ENCODE peak calls at places on chromosomes 7 and 10, in nine cellular contexts. One of them, this sample, is unnamed. For H3K4me1, the result is how much of the 10 kb centered on the place peaks cover.

GRCh38 chr10:67302701-67303100 is 376.9 kb downstream of the LRRTM3 start:
- DNase-seq in ovary: no peak
- DNase-seq in stomach: no peak
- DNase-seq in tibial nerve: no peak
- DNase-seq in SK-N-SH: no peak
- DNase-seq in A549: no peak
- DNase-seq in sigmoid colon: no peak
- DNase-seq in transverse colon: no peak
- DNase-seq in GM12878: no peak
- DNase-seq in this sample: no peak

GRCh38 chr10:60913657-60914056 is 30.3 kb downstream of the RHOBTB1 start:
- DNase-seq in stomach: no peak
- DNase-seq in tibial nerve: no peak
- DNase-seq in GM12878: no peak
- DNase-seq in A549: no peak
- DNase-seq in transverse colon: no peak
- DNase-seq in sigmoid colon: no peak
- DNase-seq in ovary: no peak
- DNase-seq in SK-N-SH: no peak
- DNase-seq in this sample: no peak

GRCh38 chr7:135091717-135092116 is 56.2 kb upstream of the TMEM140 start:
- DNase-seq in transverse colon: no peak
- DNase-seq in tibial nerve: no peak
- DNase-seq in SK-N-SH: no peak
- DNase-seq in A549: no peak
- DNase-seq in GM12878: no peak
- DNase-seq in ovary: no peak
- DNase-seq in sigmoid colon: no peak
- DNase-seq in stomach: no peak
- DNase-seq in this sample: no peak

GRCh38 chr7:157678503-157678902 is 341.7 kb downstream of the DNAJB6 start:
- DNase-seq in sigmoid colon: peak
- DNase-seq in SK-N-SH: no peak
- DNase-seq in ovary: no peak
- DNase-seq in tibial nerve: no peak
- DNase-seq in transverse colon: no peak
- DNase-seq in stomach: no peak
- DNase-seq in A549: no peak
- DNase-seq in GM12878: no peak
- DNase-seq in this sample: peak

GRCh38 chr7:5426226-5426475 is 2.5 kb upstream of the TNRC18 start:
- DNase-seq in transverse colon: no peak
- DNase-seq in GM12878: no peak
- DNase-seq in ovary: no peak
- DNase-seq in A549: no peak
- DNase-seq in tibial nerve: no peak
- DNase-seq in sigmoid colon: no peak
- DNase-seq in stomach: no peak
- DNase-seq in SK-N-SH: no peak
- DNase-seq in this sample: no peak

GRCh38 chr10:76973515-76974289 is 663.9 kb downstream of the KCNMA1 start:
- DNase-seq in SK-N-SH: peak
- DNase-seq in tibial nerve: no peak
- DNase-seq in stomach: no peak
- DNase-seq in GM12878: no peak
- DNase-seq in ovary: no peak
- DNase-seq in sigmoid colon: peak
- DNase-seq in A549: no peak
- DNase-seq in transverse colon: no peak
- DNase-seq in this sample: no peak

GRCh38 chr7:2009541-2010001 is 223.2 kb downstream of the MAD1L1 start:
- DNase-seq in GM12878: no peak
- DNase-seq in transverse colon: no peak
- DNase-seq in sigmoid colon: peak
- DNase-seq in stomach: no peak
- DNase-seq in ovary: no peak
- DNase-seq in SK-N-SH: peak
- DNase-seq in tibial nerve: no peak
- DNase-seq in A549: no peak
- DNase-seq in this sample: peak

GRCh38 chr10:62394556-62395018 is 20.4 kb downstream of the ZNF365 start:
- DNase-seq in SK-N-SH: no peak
- DNase-seq in sigmoid colon: no peak
- DNase-seq in stomach: no peak
- DNase-seq in A549: no peak
- DNase-seq in GM12878: no peak
- DNase-seq in tibial nerve: no peak
- DNase-seq in transverse colon: no peak
- DNase-seq in ovary: no peak
- DNase-seq in this sample: no peak

DNA sequence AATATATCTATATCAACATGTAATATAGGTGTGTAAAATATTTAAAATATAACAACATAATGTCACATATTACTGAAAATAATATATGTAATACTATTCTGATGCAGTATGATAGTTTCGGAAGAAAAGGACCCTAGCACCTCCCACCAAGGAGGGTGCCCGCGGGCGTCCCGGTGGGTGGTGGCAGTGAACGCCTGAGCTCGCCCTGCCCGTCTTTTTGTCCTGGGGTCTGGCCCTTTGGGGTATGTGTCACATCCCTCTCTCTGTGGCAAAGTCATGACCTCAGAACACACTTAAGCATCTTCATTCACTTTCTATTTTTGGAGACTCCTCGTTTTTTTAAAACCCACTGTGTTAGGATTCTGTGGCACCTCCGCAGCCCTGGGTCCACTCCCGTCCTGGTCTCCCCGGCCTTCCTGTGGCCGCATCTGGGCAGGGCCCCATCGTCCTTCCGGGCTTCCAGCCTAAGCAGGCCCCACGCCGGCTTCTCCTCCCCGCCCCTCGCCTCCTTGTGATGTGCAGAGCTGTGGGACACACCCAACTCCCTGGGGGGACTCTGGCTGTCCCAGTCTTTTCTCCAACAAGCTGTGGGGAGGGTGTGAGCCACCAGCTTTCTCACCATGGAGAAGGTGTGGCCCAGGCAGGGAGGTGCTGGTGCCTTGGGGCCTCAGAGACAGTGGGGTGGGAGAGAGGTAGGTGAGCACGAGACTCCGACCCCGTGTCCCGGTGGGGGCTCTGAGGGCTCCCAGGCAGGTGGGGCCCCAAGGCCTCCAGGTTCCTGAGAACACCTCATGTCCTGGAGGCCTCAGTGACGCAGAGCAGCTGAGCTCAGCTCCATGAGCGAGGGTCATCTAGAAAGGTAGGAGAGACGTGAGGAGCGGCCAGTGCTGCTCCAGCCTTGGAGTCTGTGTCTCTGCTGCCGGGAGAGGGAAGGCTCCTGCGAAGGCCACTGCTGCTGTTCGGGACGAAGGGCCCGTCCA is 16.5 kb downstream of the PWWP2B start:
- DNase-seq in ovary: no peak
- DNase-seq in sigmoid colon: no peak
- DNase-seq in transverse colon: no peak
- DNase-seq in stomach: no peak
- DNase-seq in A549: no peak
- DNase-seq in SK-N-SH: no peak
- DNase-seq in GM12878: no peak
- DNase-seq in tibial nerve: no peak
- DNase-seq in this sample: no peak
- H3K4me1 ChIP-seq in ovary: under half
- H3K4me1 ChIP-seq in sigmoid colon: half or more
- H3K4me1 ChIP-seq in transverse colon: half or more
- H3K4me1 ChIP-seq in stomach: half or more
- H3K4me1 ChIP-seq in A549: under half
- H3K4me1 ChIP-seq in SK-N-SH: under half
- H3K4me1 ChIP-seq in GM12878: under half
- H3K4me1 ChIP-seq in tibial nerve: half or more
- H3K4me1 ChIP-seq in this sample: half or more

GRCh38 chr7:137590071-137590470 is 246.5 kb upstream of the PTN start:
- DNase-seq in sigmoid colon: no peak
- DNase-seq in tibial nerve: no peak
- DNase-seq in transverse colon: no peak
- DNase-seq in SK-N-SH: no peak
- DNase-seq in A549: no peak
- DNase-seq in ovary: no peak
- DNase-seq in GM12878: no peak
- DNase-seq in stomach: no peak
- DNase-seq in this sample: no peak

GRCh38 chr7:137592232-137592896 is 248.8 kb upstream of the PTN start:
- DNase-seq in A549: peak
- DNase-seq in SK-N-SH: peak
- DNase-seq in sigmoid colon: peak
- DNase-seq in ovary: peak
- DNase-seq in tibial nerve: peak
- DNase-seq in transverse colon: peak
- DNase-seq in stomach: no peak
- DNase-seq in GM12878: no peak
- DNase-seq in this sample: no peak

GRCh38 chr7:137591444-137591843 is 247.9 kb upstream of the PTN start:
- DNase-seq in tibial nerve: no peak
- DNase-seq in SK-N-SH: no peak
- DNase-seq in GM12878: no peak
- DNase-seq in transverse colon: no peak
- DNase-seq in A549: peak
- DNase-seq in ovary: no peak
- DNase-seq in stomach: no peak
- DNase-seq in sigmoid colon: no peak
- DNase-seq in this sample: no peak

GRCh38 chr7:137585591-137585990 is 242.1 kb upstream of the PTN start:
- DNase-seq in ovary: no peak
- DNase-seq in GM12878: no peak
- DNase-seq in sigmoid colon: no peak
- DNase-seq in tibial nerve: no peak
- DNase-seq in SK-N-SH: no peak
- DNase-seq in A549: no peak
- DNase-seq in transverse colon: no peak
- DNase-seq in stomach: no peak
- DNase-seq in this sample: no peak

GRCh38 chr7:137590686-137591255 is 247.2 kb upstream of the PTN start:
- DNase-seq in sigmoid colon: no peak
- DNase-seq in ovary: no peak
- DNase-seq in stomach: no peak
- DNase-seq in A549: no peak
- DNase-seq in tibial nerve: no peak
- DNase-seq in GM12878: no peak
- DNase-seq in SK-N-SH: no peak
- DNase-seq in transverse colon: no peak
- DNase-seq in this sample: no peak
- TF ChIP-seq EP300 in sigmoid colon: no peak
- TF ChIP-seq EP300 in ovary: no peak
- TF ChIP-seq EP300 in stomach: no peak
- TF ChIP-seq EP300 in A549: no peak
- TF ChIP-seq EP300 in tibial nerve: no peak
- TF ChIP-seq EP300 in GM12878: no peak
- TF ChIP-seq EP300 in SK-N-SH: no peak
- TF ChIP-seq EP300 in transverse colon: no peak
- TF ChIP-seq EP300 in this sample: no peak

GRCh38 chr7:66502230-66503035 is 126.2 kb upstream of the KCTD7 start:
- DNase-seq in GM12878: no peak
- DNase-seq in stomach: no peak
- DNase-seq in tibial nerve: no peak
- DNase-seq in A549: no peak
- DNase-seq in ovary: peak
- DNase-seq in transverse colon: no peak
- DNase-seq in sigmoid colon: no peak
- DNase-seq in SK-N-SH: peak
- DNase-seq in this sample: no peak

GRCh38 chr7:66503551-66504031 is 125.1 kb upstream of the KCTD7 start:
- DNase-seq in ovary: peak
- DNase-seq in stomach: no peak
- DNase-seq in A549: no peak
- DNase-seq in tibial nerve: no peak
- DNase-seq in GM12878: no peak
- DNase-seq in SK-N-SH: no peak
- DNase-seq in sigmoid colon: peak
- DNase-seq in transverse colon: no peak
- DNase-seq in this sample: no peak

GRCh38 chr7:66503036-66503370 is 125.7 kb upstream of the KCTD7 start:
- DNase-seq in A549: no peak
- DNase-seq in sigmoid colon: peak
- DNase-seq in transverse colon: no peak
- DNase-seq in SK-N-SH: no peak
- DNase-seq in tibial nerve: no peak
- DNase-seq in ovary: peak
- DNase-seq in stomach: no peak
- DNase-seq in GM12878: no peak
- DNase-seq in this sample: peak

GRCh38 chr7:66497346-66497745 is 131.3 kb upstream of the KCTD7 start:
- DNase-seq in transverse colon: no peak
- DNase-seq in sigmoid colon: peak
- DNase-seq in A549: no peak
- DNase-seq in ovary: no peak
- DNase-seq in tibial nerve: no peak
- DNase-seq in stomach: no peak
- DNase-seq in GM12878: no peak
- DNase-seq in SK-N-SH: no peak
- DNase-seq in this sample: no peak

DNA sequence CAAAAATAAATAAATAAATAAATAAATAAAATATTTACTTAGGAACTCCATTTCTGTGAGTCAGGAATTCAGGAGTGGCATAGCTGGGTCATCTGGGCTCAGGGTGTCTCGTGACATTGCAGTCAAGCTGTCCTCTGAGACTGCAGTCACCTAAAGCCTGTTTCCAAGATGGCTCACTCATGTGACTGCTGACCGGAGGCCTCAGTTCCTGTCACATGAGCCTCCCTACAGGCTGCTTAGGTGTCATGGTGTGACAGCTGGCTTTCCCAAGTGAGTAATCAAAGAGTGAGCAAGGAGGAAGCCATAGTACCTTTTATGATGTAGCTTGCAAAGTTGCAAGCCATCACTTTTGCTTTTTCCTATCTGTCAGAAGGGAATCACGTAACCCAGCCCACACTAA is 128.6 kb upstream of the KCTD7 start:
- DNase-seq in ovary: no peak
- DNase-seq in A549: peak
- DNase-seq in stomach: no peak
- DNase-seq in GM12878: no peak
- DNase-seq in transverse colon: no peak
- DNase-seq in tibial nerve: no peak
- DNase-seq in sigmoid colon: peak
- DNase-seq in SK-N-SH: no peak
- DNase-seq in this sample: no peak
- H3K4me1 ChIP-seq in ovary: under half
- H3K4me1 ChIP-seq in A549: under half
- H3K4me1 ChIP-seq in stomach: under half
- H3K4me1 ChIP-seq in GM12878: under half
- H3K4me1 ChIP-seq in transverse colon: under half
- H3K4me1 ChIP-seq in tibial nerve: under half
- H3K4me1 ChIP-seq in sigmoid colon: under half
- H3K4me1 ChIP-seq in SK-N-SH: under half
- H3K4me1 ChIP-seq in this sample: under half

GRCh38 chr10:71582506-71582905 is 137.1 kb downstream of the C10orf105 start:
- DNase-seq in GM12878: no peak
- DNase-seq in A549: no peak
- DNase-seq in transverse colon: no peak
- DNase-seq in sigmoid colon: no peak
- DNase-seq in stomach: no peak
- DNase-seq in tibial nerve: no peak
- DNase-seq in SK-N-SH: no peak
- DNase-seq in ovary: no peak
- DNase-seq in this sample: no peak

GRCh38 chr10:71583076-71583475 is 136.5 kb downstream of the C10orf105 start:
- DNase-seq in SK-N-SH: no peak
- DNase-seq in tibial nerve: no peak
- DNase-seq in transverse colon: no peak
- DNase-seq in stomach: no peak
- DNase-seq in GM12878: no peak
- DNase-seq in ovary: no peak
- DNase-seq in A549: no peak
- DNase-seq in sigmoid colon: no peak
- DNase-seq in this sample: no peak

GRCh38 chr10:71585579-71586092 is 133.9 kb downstream of the C10orf105 start:
- DNase-seq in sigmoid colon: no peak
- DNase-seq in transverse colon: no peak
- DNase-seq in GM12878: no peak
- DNase-seq in SK-N-SH: no peak
- DNase-seq in ovary: no peak
- DNase-seq in tibial nerve: no peak
- DNase-seq in A549: no peak
- DNase-seq in stomach: no peak
- DNase-seq in this sample: no peak

GRCh38 chr10:71584461-71584860 is 135.1 kb downstream of the C10orf105 start:
- DNase-seq in ovary: no peak
- DNase-seq in A549: no peak
- DNase-seq in sigmoid colon: no peak
- DNase-seq in SK-N-SH: no peak
- DNase-seq in GM12878: no peak
- DNase-seq in transverse colon: no peak
- DNase-seq in stomach: no peak
- DNase-seq in tibial nerve: no peak
- DNase-seq in this sample: no peak

GRCh38 chr10:71584902-71585578 is 134.5 kb downstream of the C10orf105 start:
- DNase-seq in transverse colon: no peak
- DNase-seq in stomach: no peak
- DNase-seq in ovary: no peak
- DNase-seq in SK-N-SH: no peak
- DNase-seq in tibial nerve: no peak
- DNase-seq in sigmoid colon: no peak
- DNase-seq in GM12878: no peak
- DNase-seq in A549: no peak
- DNase-seq in this sample: no peak
- TF ChIP-seq EP300 in transverse colon: no peak
- TF ChIP-seq EP300 in stomach: no peak
- TF ChIP-seq EP300 in ovary: no peak
- TF ChIP-seq EP300 in SK-N-SH: no peak
- TF ChIP-seq EP300 in tibial nerve: no peak
- TF ChIP-seq EP300 in sigmoid colon: no peak
- TF ChIP-seq EP300 in GM12878: no peak
- TF ChIP-seq EP300 in A549: no peak
- TF ChIP-seq EP300 in this sample: no peak

This sample was measured in suprapubic skin.